ENCODE peak calls at places on chromosome 6, in ten cellular contexts. One of them, this sample, is unnamed. For H3K4me1 and H3K36me3, the result is how much of the 10 kb centered on the place peaks cover.

GRCh38 chr6:5086294-5086890 is 1.3 kb downstream of the PPP1R3G start:
- DNase-seq in ascending aorta: no peak
- DNase-seq in left ventricle myocardium inferior: no peak
- DNase-seq in IMR-90: no peak
- DNase-seq in OCI-LY7: no peak
- DNase-seq in tibial artery: no peak
- DNase-seq in PC-9: no peak
- DNase-seq in mucosa of descending colon: no peak
- DNase-seq in uterus: no peak
- DNase-seq in heart left ventricle: no peak
- DNase-seq in this sample: no peak

GRCh38 chr6:4311976-4312860 is 176.8 kb upstream of the ECI2 start:
- DNase-seq in IMR-90: no peak
- DNase-seq in heart left ventricle: no peak
- DNase-seq in ascending aorta: no peak
- DNase-seq in tibial artery: no peak
- DNase-seq in PC-9: no peak
- DNase-seq in OCI-LY7: no peak
- DNase-seq in mucosa of descending colon: no peak
- DNase-seq in left ventricle myocardium inferior: no peak
- DNase-seq in uterus: no peak
- DNase-seq in this sample: no peak

GRCh38 chr6:96520851-96521115 is 823 bp upstream of the UFL1 start:
- DNase-seq in PC-9: no peak
- DNase-seq in OCI-LY7: peak
- DNase-seq in IMR-90: no peak
- DNase-seq in mucosa of descending colon: no peak
- DNase-seq in ascending aorta: no peak
- DNase-seq in uterus: no peak
- DNase-seq in heart left ventricle: no peak
- DNase-seq in left ventricle myocardium inferior: no peak
- DNase-seq in tibial artery: no peak
- DNase-seq in this sample: no peak

GRCh38 chr6:140773276-140773675 is 1359.4 kb upstream of the GJE1 start:
- DNase-seq in heart left ventricle: no peak
- DNase-seq in left ventricle myocardium inferior: no peak
- DNase-seq in IMR-90: no peak
- DNase-seq in PC-9: no peak
- DNase-seq in ascending aorta: no peak
- DNase-seq in OCI-LY7: no peak
- DNase-seq in tibial artery: no peak
- DNase-seq in mucosa of descending colon: no peak
- DNase-seq in uterus: no peak
- DNase-seq in this sample: no peak

GRCh38 chr6:36797055-36797454 is 42.2 kb downstream of the CPNE5 start:
- DNase-seq in left ventricle myocardium inferior: no peak
- DNase-seq in OCI-LY7: no peak
- DNase-seq in uterus: no peak
- DNase-seq in PC-9: no peak
- DNase-seq in tibial artery: no peak
- DNase-seq in ascending aorta: no peak
- DNase-seq in heart left ventricle: no peak
- DNase-seq in IMR-90: no peak
- DNase-seq in mucosa of descending colon: no peak
- DNase-seq in this sample: no peak

GRCh38 chr6:128723667-128724066 is 159.3 kb upstream of the LAMA2 start:
- DNase-seq in uterus: no peak
- DNase-seq in OCI-LY7: no peak
- DNase-seq in tibial artery: no peak
- DNase-seq in mucosa of descending colon: no peak
- DNase-seq in IMR-90: peak
- DNase-seq in left ventricle myocardium inferior: no peak
- DNase-seq in heart left ventricle: no peak
- DNase-seq in PC-9: no peak
- DNase-seq in ascending aorta: no peak
- DNase-seq in this sample: no peak

GRCh38 chr6:85401186-85402062 is 48.5 kb upstream of the NT5E start:
- DNase-seq in IMR-90: no peak
- DNase-seq in tibial artery: no peak
- DNase-seq in ascending aorta: no peak
- DNase-seq in heart left ventricle: no peak
- DNase-seq in PC-9: no peak
- DNase-seq in uterus: no peak
- DNase-seq in OCI-LY7: no peak
- DNase-seq in mucosa of descending colon: no peak
- DNase-seq in left ventricle myocardium inferior: no peak
- DNase-seq in this sample: no peak

GRCh38 chr6:21109421-21110178 is 484.0 kb upstream of the SOX4 start:
- DNase-seq in PC-9: peak
- DNase-seq in ascending aorta: no peak
- DNase-seq in left ventricle myocardium inferior: no peak
- DNase-seq in OCI-LY7: no peak
- DNase-seq in tibial artery: no peak
- DNase-seq in uterus: no peak
- DNase-seq in heart left ventricle: no peak
- DNase-seq in IMR-90: peak
- DNase-seq in mucosa of descending colon: no peak
- DNase-seq in this sample: no peak

GRCh38 chr6:56246941-56247653 is at the start of gene COL21A1:
- DNase-seq in heart left ventricle: peak
- DNase-seq in mucosa of descending colon: peak
- DNase-seq in left ventricle myocardium inferior: peak
- DNase-seq in PC-9: no peak
- DNase-seq in OCI-LY7: no peak
- DNase-seq in ascending aorta: peak
- DNase-seq in tibial artery: peak
- DNase-seq in uterus: peak
- DNase-seq in IMR-90: no peak
- DNase-seq in this sample: peak

GRCh38 chr6:119636060-119636459 is 286.5 kb upstream of the MAN1A1 start:
- DNase-seq in OCI-LY7: no peak
- DNase-seq in mucosa of descending colon: no peak
- DNase-seq in ascending aorta: no peak
- DNase-seq in PC-9: no peak
- DNase-seq in tibial artery: no peak
- DNase-seq in heart left ventricle: no peak
- DNase-seq in uterus: no peak
- DNase-seq in IMR-90: no peak
- DNase-seq in left ventricle myocardium inferior: no peak
- DNase-seq in this sample: no peak

GRCh38 chr6:27872634-27873028 is 39.6 kb downstream of the OR2B2 start:
- DNase-seq in OCI-LY7: peak
- DNase-seq in heart left ventricle: no peak
- DNase-seq in tibial artery: no peak
- DNase-seq in ascending aorta: no peak
- DNase-seq in PC-9: no peak
- DNase-seq in left ventricle myocardium inferior: no peak
- DNase-seq in mucosa of descending colon: no peak
- DNase-seq in IMR-90: no peak
- DNase-seq in uterus: no peak
- DNase-seq in this sample: no peak

GRCh38 chr6:148577687-148578488 is 168.9 kb upstream of the UST start:
- DNase-seq in IMR-90: peak
- DNase-seq in heart left ventricle: peak
- DNase-seq in ascending aorta: no peak
- DNase-seq in PC-9: peak
- DNase-seq in mucosa of descending colon: peak
- DNase-seq in tibial artery: peak
- DNase-seq in uterus: peak
- DNase-seq in left ventricle myocardium inferior: peak
- DNase-seq in OCI-LY7: peak
- DNase-seq in this sample: peak

GRCh38 chr6:113586413-113586812 is 270.7 kb upstream of the MARCKS start:
- DNase-seq in mucosa of descending colon: no peak
- DNase-seq in OCI-LY7: no peak
- DNase-seq in tibial artery: no peak
- DNase-seq in uterus: no peak
- DNase-seq in IMR-90: peak
- DNase-seq in heart left ventricle: no peak
- DNase-seq in ascending aorta: no peak
- DNase-seq in left ventricle myocardium inferior: no peak
- DNase-seq in PC-9: no peak
- DNase-seq in this sample: no peak

GRCh38 chr6:131950767-131951575 is at the start of gene CCN2:
- DNase-seq in PC-9: peak
- DNase-seq in uterus: peak
- DNase-seq in OCI-LY7: no peak
- DNase-seq in left ventricle myocardium inferior: peak
- DNase-seq in IMR-90: peak
- DNase-seq in heart left ventricle: peak
- DNase-seq in tibial artery: peak
- DNase-seq in ascending aorta: peak
- DNase-seq in mucosa of descending colon: peak
- DNase-seq in this sample: peak

GRCh38 chr6:38443750-38444149 is 196.0 kb downstream of the BTBD9 start:
- DNase-seq in left ventricle myocardium inferior: no peak
- DNase-seq in PC-9: no peak
- DNase-seq in OCI-LY7: no peak
- DNase-seq in heart left ventricle: no peak
- DNase-seq in IMR-90: no peak
- DNase-seq in mucosa of descending colon: no peak
- DNase-seq in uterus: no peak
- DNase-seq in ascending aorta: no peak
- DNase-seq in tibial artery: no peak
- DNase-seq in this sample: no peak

GRCh38 chr6:146433881-146434741 is 109.5 kb upstream of the RAB32 start:
- DNase-seq in ascending aorta: no peak
- DNase-seq in PC-9: no peak
- DNase-seq in OCI-LY7: no peak
- DNase-seq in IMR-90: no peak
- DNase-seq in mucosa of descending colon: peak
- DNase-seq in tibial artery: peak
- DNase-seq in uterus: no peak
- DNase-seq in left ventricle myocardium inferior: no peak
- DNase-seq in heart left ventricle: no peak
- DNase-seq in this sample: peak
- H3K4me3 ChIP-seq in ascending aorta: peak
- H3K4me3 ChIP-seq in PC-9: no peak
- H3K4me3 ChIP-seq in OCI-LY7: no peak
- H3K4me3 ChIP-seq in IMR-90: peak
- H3K4me3 ChIP-seq in mucosa of descending colon: no peak
- H3K4me3 ChIP-seq in tibial artery: peak
- H3K4me3 ChIP-seq in uterus: peak
- H3K4me3 ChIP-seq in left ventricle myocardium inferior: peak
- H3K4me3 ChIP-seq in heart left ventricle: peak
- H3K4me3 ChIP-seq in this sample: peak

DNA sequence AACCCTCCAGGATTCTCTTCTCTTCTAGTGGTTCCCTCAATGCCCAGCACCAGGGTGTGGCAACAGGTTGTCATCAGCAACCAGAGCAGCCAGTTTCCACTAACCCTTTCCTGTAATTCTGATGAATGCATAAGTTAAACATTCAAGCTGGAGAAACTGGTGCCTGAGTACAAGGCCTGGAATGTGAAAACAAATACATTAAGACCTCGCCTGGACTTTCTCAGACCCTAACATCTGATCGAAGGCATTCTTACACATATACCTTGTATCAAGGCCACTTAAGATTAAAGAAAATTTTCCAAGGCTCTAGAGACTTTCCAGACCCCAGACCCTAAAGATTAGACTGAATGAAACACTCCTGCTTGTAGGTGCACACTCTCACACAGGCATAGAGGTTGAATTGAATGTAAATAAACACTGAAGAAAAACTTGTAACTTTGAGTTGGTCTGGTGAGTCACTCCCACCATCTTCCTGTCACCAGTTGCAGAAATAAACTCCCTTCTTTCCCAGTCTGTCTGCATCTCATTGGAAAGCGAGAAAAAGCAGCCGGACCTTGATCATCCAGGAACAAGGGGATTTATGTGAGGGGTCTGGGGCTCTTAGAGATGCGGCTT is 9.0 kb downstream of the LRP11 start:
- DNase-seq in tibial artery: no peak
- DNase-seq in left ventricle myocardium inferior: no peak
- DNase-seq in ascending aorta: no peak
- DNase-seq in uterus: no peak
- DNase-seq in IMR-90: peak
- DNase-seq in PC-9: peak
- DNase-seq in OCI-LY7: no peak
- DNase-seq in mucosa of descending colon: no peak
- DNase-seq in heart left ventricle: no peak
- DNase-seq in this sample: no peak
- H3K4me1 ChIP-seq in tibial artery: under half
- H3K4me1 ChIP-seq in left ventricle myocardium inferior: under half
- H3K4me1 ChIP-seq in ascending aorta: under half
- H3K4me1 ChIP-seq in uterus: under half
- H3K4me1 ChIP-seq in IMR-90: under half
- H3K4me1 ChIP-seq in PC-9: half or more
- H3K4me1 ChIP-seq in OCI-LY7: under half
- H3K4me1 ChIP-seq in mucosa of descending colon: under half
- H3K4me1 ChIP-seq in heart left ventricle: under half
- H3K4me1 ChIP-seq in this sample: under half

DNA sequence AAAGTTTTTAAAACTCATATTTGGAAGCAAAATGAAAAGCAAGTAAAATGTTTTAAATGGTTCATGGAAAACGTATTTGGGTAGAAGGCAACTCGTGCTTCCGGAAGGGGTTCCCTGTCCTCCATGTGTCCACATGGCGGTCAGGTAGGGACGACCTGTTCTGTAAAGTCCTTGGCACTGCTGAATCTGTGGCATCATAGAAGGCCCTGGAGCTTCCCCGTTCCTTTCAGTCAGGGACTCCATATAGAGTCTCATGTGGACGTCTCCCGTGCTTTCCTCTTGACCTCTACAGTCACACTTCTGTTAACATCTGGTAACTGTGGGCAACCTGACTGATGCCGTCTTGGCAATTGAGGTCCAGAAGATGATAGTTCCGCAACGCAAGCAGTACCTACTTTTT is 11.4 kb downstream of the DYNLT1 start:
- DNase-seq in tibial artery: no peak
- DNase-seq in PC-9: no peak
- DNase-seq in mucosa of descending colon: no peak
- DNase-seq in IMR-90: no peak
- DNase-seq in uterus: no peak
- DNase-seq in ascending aorta: no peak
- DNase-seq in OCI-LY7: no peak
- DNase-seq in left ventricle myocardium inferior: no peak
- DNase-seq in heart left ventricle: no peak
- DNase-seq in this sample: no peak
- H3K36me3 ChIP-seq in tibial artery: under half
- H3K36me3 ChIP-seq in PC-9: under half
- H3K36me3 ChIP-seq in mucosa of descending colon: under half
- H3K36me3 ChIP-seq in IMR-90: under half
- H3K36me3 ChIP-seq in uterus: under half
- H3K36me3 ChIP-seq in ascending aorta: under half
- H3K36me3 ChIP-seq in OCI-LY7: half or more
- H3K36me3 ChIP-seq in left ventricle myocardium inferior: under half
- H3K36me3 ChIP-seq in heart left ventricle: half or more
- H3K36me3 ChIP-seq in this sample: half or more

DNA sequence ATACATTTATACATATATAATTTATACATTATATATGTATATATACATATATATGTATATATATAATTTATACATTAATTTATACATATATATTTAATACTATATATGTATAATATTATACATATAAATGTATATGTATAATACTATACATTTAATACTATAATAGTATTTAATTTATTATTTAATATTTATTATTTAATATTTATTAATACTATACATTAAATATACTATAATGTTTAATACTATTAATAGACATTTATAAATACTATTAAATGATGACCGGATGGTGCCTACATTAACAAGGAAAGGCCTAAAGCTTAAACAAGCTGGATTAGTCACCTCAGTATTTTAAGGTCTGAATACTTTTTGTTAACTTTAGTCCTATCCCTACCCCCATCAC is 145.9 kb upstream of the HTR1E start:
- DNase-seq in ascending aorta: no peak
- DNase-seq in left ventricle myocardium inferior: no peak
- DNase-seq in heart left ventricle: no peak
- DNase-seq in mucosa of descending colon: no peak
- DNase-seq in uterus: no peak
- DNase-seq in IMR-90: no peak
- DNase-seq in OCI-LY7: no peak
- DNase-seq in tibial artery: no peak
- DNase-seq in PC-9: no peak
- DNase-seq in this sample: no peak
- H3K4me3 ChIP-seq in ascending aorta: no peak
- H3K4me3 ChIP-seq in left ventricle myocardium inferior: no peak
- H3K4me3 ChIP-seq in heart left ventricle: no peak
- H3K4me3 ChIP-seq in mucosa of descending colon: no peak
- H3K4me3 ChIP-seq in uterus: no peak
- H3K4me3 ChIP-seq in IMR-90: no peak
- H3K4me3 ChIP-seq in OCI-LY7: no peak
- H3K4me3 ChIP-seq in tibial artery: no peak
- H3K4me3 ChIP-seq in PC-9: no peak
- H3K4me3 ChIP-seq in this sample: no peak